ENCODE peak calls at places on chromosomes 2 and 18, in four cellular contexts. G, A, I and P are unnamed samples.

GRCh38 chr2:148645135-148645924 is 779 bp downstream of the EPC2 start:
- DNase-seq in G (peak), A (peak), I (peak), P (peak)

GRCh38 chr2:126482582-126483464 is 173.1 kb upstream of the GYPC start:
- DNase-seq in G (no peak), A (peak), I (peak), P (no peak)

GRCh38 chr2:241636182-241636982 is 576 bp downstream of the THAP4 start:
- DNase-seq in G (no peak), A (peak), I (peak), P (peak)

GRCh38 chr2:121777699-121778058 is 22.2 kb downstream of the TSN start:
- DNase-seq in G (no peak), A (no peak), I (no peak), P (no peak)

GRCh38 chr2:30847841-30848240 is 40.6 kb upstream of the CAPN13 start:
- DNase-seq in G (no peak), A (no peak), I (no peak), P (no peak)

GRCh38 chr2:8534729-8535397 is 147.0 kb upstream of the ID2 start:
- DNase-seq in G (no peak), A (peak), I (peak), P (peak)

GRCh38 chr2:65554765-65555561 is 122.6 kb upstream of the SPRED2 start:
- DNase-seq in G (peak), A (no peak), I (peak), P (peak)

GRCh38 chr2:200065477-200065876 is 110.1 kb downstream of the MAIP1 start:
- DNase-seq in G (no peak), A (peak), I (no peak), P (no peak)

GRCh38 chr2:105924271-105924670 is 179.6 kb downstream of the NCK2 start:
- DNase-seq in G (no peak), A (no peak), I (no peak), P (no peak)

GRCh38 chr2:182259629-182260150 is 167.1 kb downstream of the PDE1A start:
- DNase-seq in G (no peak), A (no peak), I (no peak), P (no peak)

DNA sequence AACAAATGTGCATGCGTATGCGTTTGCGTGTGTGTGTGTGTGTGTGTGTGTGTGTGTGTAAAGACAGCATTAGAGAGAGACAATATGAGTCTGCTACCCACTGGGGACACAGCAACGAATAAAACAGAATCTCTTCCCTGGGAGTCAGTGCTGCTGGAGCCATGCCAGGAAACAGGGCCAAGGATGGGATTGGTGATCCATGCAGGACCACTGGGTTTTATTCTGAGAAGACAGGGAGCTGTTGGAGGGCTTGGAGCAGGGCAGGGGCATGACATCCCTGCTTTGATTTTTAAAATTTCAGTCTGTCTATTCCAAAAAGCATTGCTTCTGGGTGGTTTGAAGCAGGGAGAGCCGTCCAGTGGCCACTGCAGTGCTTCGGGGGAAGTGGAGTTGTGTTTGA is 62.9 kb downstream of the PDCL3 start:
- DNase-seq in G (no peak), A (peak), I (no peak), P (no peak)
- TF ChIP-seq REST in G (no peak), A (no peak), I (no peak), P (no peak)

GRCh38 chr18:9719421-9719981 is 11.4 kb downstream of the RAB31 start:
- DNase-seq in G (no peak), A (no peak), I (no peak), P (no peak)
- TF ChIP-seq GABPA in G (no peak), A (no peak), I (no peak), P (no peak)

DNA sequence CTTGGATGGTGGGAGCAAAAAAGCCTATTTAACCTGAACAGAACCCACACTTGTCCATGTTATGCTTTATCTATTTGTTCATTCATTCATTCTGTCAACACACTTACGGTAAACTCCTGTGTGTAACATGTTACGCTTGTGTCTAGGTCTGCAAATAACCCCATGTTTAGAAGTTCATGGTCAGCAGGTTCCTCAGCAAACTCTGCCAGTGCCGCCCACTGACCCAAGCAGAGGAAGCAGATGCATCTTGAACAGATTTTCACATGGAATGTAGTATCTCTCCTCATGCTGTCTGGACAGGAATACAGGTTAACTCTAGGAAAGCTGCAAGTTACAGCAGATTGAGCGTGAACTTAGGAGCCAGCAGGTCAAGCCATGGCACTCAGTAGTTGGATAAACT is 213.7 kb upstream of the COPS8 start:
- DNase-seq in G (no peak), A (no peak), I (no peak), P (peak)
- H3K27ac ChIP-seq in G (no peak), A (no peak), I (no peak), P (peak)

GRCh38 chr2:58535994-58536393 is 294.9 kb upstream of the FANCL start:
- DNase-seq in G (no peak), A (no peak), I (no peak), P (no peak)

GRCh38 chr2:58535182-58535581 is 294.1 kb upstream of the FANCL start:
- DNase-seq in G (no peak), A (no peak), I (no peak), P (no peak)

GRCh38 chr2:58541511-58541910 is 300.4 kb upstream of the FANCL start:
- DNase-seq in G (no peak), A (no peak), I (no peak), P (no peak)

GRCh38 chr2:58540680-58541079 is 299.6 kb upstream of the FANCL start:
- DNase-seq in G (no peak), A (no peak), I (no peak), P (no peak)

GRCh38 chr2:58539973-58540372 is 298.8 kb upstream of the FANCL start:
- DNase-seq in G (no peak), A (no peak), I (no peak), P (no peak)
- TF ChIP-seq REST in G (no peak), A (no peak), I (no peak), P (no peak)